ENCODE peak calls at places on chromosomes 12 and 14, in six cellular contexts. One of them, this sample, is unnamed.

GRCh38 chr14:105883066-105884005 is 357.0 kb downstream of the TMEM121 start:
- DNase-seq in PC-3: no peak
- DNase-seq in mesenchymal stem cell: no peak
- DNase-seq in GM12865: no peak
- DNase-seq in adrenal gland: no peak
- DNase-seq in psoas muscle: peak; percentile 38
- DNase-seq in this sample: no peak

GRCh38 chr12:98575013-98575412 is 18.5 kb upstream of the SLC25A3 start:
- DNase-seq in PC-3: no peak
- DNase-seq in mesenchymal stem cell: no peak
- DNase-seq in GM12865: no peak
- DNase-seq in adrenal gland: no peak
- DNase-seq in psoas muscle: no peak
- DNase-seq in this sample: no peak

GRCh38 chr12:21775130-21775920 is 819 bp upstream of the KCNJ8 start:
- DNase-seq in PC-3: no peak
- DNase-seq in mesenchymal stem cell: no peak
- DNase-seq in GM12865: no peak
- DNase-seq in adrenal gland: no peak
- DNase-seq in psoas muscle: no peak
- DNase-seq in this sample: peak; percentile 17

GRCh38 chr12:54306925-54307731 is 6.3 kb upstream of the NFE2 start:
- DNase-seq in PC-3: peak; percentile 50
- DNase-seq in mesenchymal stem cell: no peak
- DNase-seq in GM12865: no peak
- DNase-seq in adrenal gland: peak; percentile 85
- DNase-seq in psoas muscle: peak; percentile 80
- DNase-seq in this sample: peak; percentile 86

GRCh38 chr14:42806909-42807315 is 1200.2 kb downstream of the LRFN5 start:
- DNase-seq in PC-3: peak; percentile 63
- DNase-seq in mesenchymal stem cell: peak; percentile 60
- DNase-seq in GM12865: no peak
- DNase-seq in adrenal gland: no peak
- DNase-seq in psoas muscle: no peak
- DNase-seq in this sample: peak; percentile 73

GRCh38 chr14:50773632-50774541 is 57.1 kb downstream of the NIN start:
- DNase-seq in PC-3: peak; percentile 91
- DNase-seq in mesenchymal stem cell: peak; percentile 61
- DNase-seq in GM12865: no peak
- DNase-seq in adrenal gland: peak; percentile 50
- DNase-seq in psoas muscle: peak; percentile 64
- DNase-seq in this sample: peak; percentile 62

GRCh38 chr14:39203659-39204606 is 28.9 kb downstream of the PNN start:
- DNase-seq in PC-3: peak; percentile 89
- DNase-seq in mesenchymal stem cell: no peak
- DNase-seq in GM12865: no peak
- DNase-seq in adrenal gland: no peak
- DNase-seq in psoas muscle: no peak
- DNase-seq in this sample: no peak

GRCh38 chr14:58808828-58809227 is 171.1 kb downstream of the DACT1 start:
- DNase-seq in PC-3: peak; percentile 87
- DNase-seq in mesenchymal stem cell: peak; percentile 78
- DNase-seq in GM12865: no peak
- DNase-seq in adrenal gland: peak; percentile 78
- DNase-seq in psoas muscle: no peak
- DNase-seq in this sample: peak; percentile 78

GRCh38 chr12:56630180-56630632 is at the start of gene BAZ2A:
- DNase-seq in PC-3: peak; percentile 78
- DNase-seq in mesenchymal stem cell: peak; percentile 86
- DNase-seq in GM12865: peak; percentile 91
- DNase-seq in adrenal gland: peak; percentile 88
- DNase-seq in psoas muscle: peak; percentile 93
- DNase-seq in this sample: peak; percentile 78

GRCh38 chr14:105469456-105470162 is 5.0 kb upstream of the CRIP2 start:
- DNase-seq in PC-3: no peak
- DNase-seq in mesenchymal stem cell: no peak
- DNase-seq in GM12865: no peak
- DNase-seq in adrenal gland: no peak
- DNase-seq in psoas muscle: no peak
- DNase-seq in this sample: no peak

GRCh38 chr14:85248881-85249635 is 280.9 kb upstream of the FLRT2 start:
- DNase-seq in PC-3: peak; percentile 43
- DNase-seq in mesenchymal stem cell: no peak
- DNase-seq in GM12865: no peak
- DNase-seq in adrenal gland: peak; percentile 67
- DNase-seq in psoas muscle: no peak
- DNase-seq in this sample: peak; percentile 47

GRCh38 chr12:12726543-12727093 is 9.4 kb downstream of the CDKN1B start:
- DNase-seq in PC-3: peak; percentile 57
- DNase-seq in mesenchymal stem cell: peak; percentile 89
- DNase-seq in GM12865: peak; percentile 35
- DNase-seq in adrenal gland: peak; percentile 21
- DNase-seq in psoas muscle: no peak
- DNase-seq in this sample: peak; percentile 75

GRCh38 chr12:51421266-51421884 is 3.3 kb upstream of the SLC4A8 start:
- DNase-seq in PC-3: peak; percentile 84
- DNase-seq in mesenchymal stem cell: peak; percentile 65
- DNase-seq in GM12865: peak; percentile 69
- DNase-seq in adrenal gland: peak; percentile 73
- DNase-seq in psoas muscle: no peak
- DNase-seq in this sample: peak; percentile 72

GRCh38 chr14:55104051-55104954 is 24.7 kb upstream of the LGALS3 start:
- DNase-seq in PC-3: no peak
- DNase-seq in mesenchymal stem cell: no peak
- DNase-seq in GM12865: no peak
- DNase-seq in adrenal gland: no peak
- DNase-seq in psoas muscle: no peak
- DNase-seq in this sample: no peak

GRCh38 chr12:81077329-81077685 is 572 bp upstream of the ACSS3 start:
- DNase-seq in PC-3: no peak
- DNase-seq in mesenchymal stem cell: peak; percentile 24
- DNase-seq in GM12865: no peak
- DNase-seq in adrenal gland: peak; percentile 24
- DNase-seq in psoas muscle: peak; percentile 53
- DNase-seq in this sample: no peak

DNA sequence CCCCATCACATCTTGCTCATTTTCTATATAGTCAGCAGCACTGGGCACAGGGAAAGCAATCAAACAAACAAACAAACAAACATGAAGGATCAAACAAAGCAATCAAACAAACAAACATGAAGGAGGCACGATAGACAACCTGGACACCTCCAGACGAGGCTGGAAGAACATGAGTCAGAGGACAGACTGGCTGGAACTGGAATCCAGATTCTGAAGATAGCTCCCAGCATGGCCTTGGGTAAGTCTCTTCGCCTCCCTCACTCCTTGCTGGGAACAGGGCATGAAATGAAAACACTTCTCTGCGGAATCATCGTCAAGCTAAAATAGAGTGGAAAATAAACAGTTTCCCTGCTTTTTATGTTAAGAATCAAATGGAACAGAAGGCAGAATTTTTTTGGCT is 984.8 kb downstream of the VRK1 start:
- DNase-seq in PC-3: no peak
- DNase-seq in mesenchymal stem cell: no peak
- DNase-seq in GM12865: no peak
- DNase-seq in adrenal gland: no peak
- DNase-seq in psoas muscle: no peak
- DNase-seq in this sample: no peak
- H3K4me3 ChIP-seq in PC-3: no peak overlapping the region
- H3K4me3 ChIP-seq in mesenchymal stem cell: no peak overlapping the region
- H3K4me3 ChIP-seq in GM12865: no peak overlapping the region
- H3K4me3 ChIP-seq in adrenal gland: no peak overlapping the region
- H3K4me3 ChIP-seq in psoas muscle: no peak overlapping the region
- H3K4me3 ChIP-seq in this sample: no peak overlapping the region

DNA sequence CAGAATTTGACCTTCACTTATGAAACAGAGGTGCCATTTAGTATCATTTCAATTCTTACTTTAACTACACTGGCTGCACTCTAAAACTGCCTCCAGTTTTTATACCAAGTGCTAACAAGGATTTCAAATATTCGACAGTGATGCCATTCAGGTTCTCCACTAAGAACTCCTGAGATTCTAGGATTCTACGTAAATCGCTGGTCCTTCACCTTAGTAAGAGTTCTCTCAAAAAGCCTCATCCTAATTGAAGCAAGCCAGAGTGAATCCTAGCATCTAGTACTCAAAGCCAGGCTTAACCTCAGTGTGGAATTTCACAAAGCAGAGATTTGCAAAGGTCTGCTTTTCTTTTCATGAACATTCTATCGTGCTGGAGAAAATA is 3.5 kb downstream of the SLC38A2 start:
- DNase-seq in PC-3: no peak
- DNase-seq in mesenchymal stem cell: no peak
- DNase-seq in GM12865: no peak
- DNase-seq in adrenal gland: no peak
- DNase-seq in psoas muscle: no peak
- DNase-seq in this sample: no peak
- H3K4me3 ChIP-seq in PC-3: peak overlapping the region; percentile 83
- H3K4me3 ChIP-seq in mesenchymal stem cell: no peak overlapping the region
- H3K4me3 ChIP-seq in GM12865: peak overlapping the region; percentile 94
- H3K4me3 ChIP-seq in adrenal gland: no peak overlapping the region
- H3K4me3 ChIP-seq in psoas muscle: peak overlapping the region; percentile 94
- H3K4me3 ChIP-seq in this sample: peak overlapping the region; percentile 95

GRCh38 chr12:50258167-50258551 is 25.2 kb downstream of the LIMA1 start:
- DNase-seq in PC-3: no peak
- DNase-seq in mesenchymal stem cell: no peak
- DNase-seq in GM12865: no peak
- DNase-seq in adrenal gland: peak; percentile 73
- DNase-seq in psoas muscle: peak; percentile 85
- DNase-seq in this sample: no peak

GRCh38 chr12:50261654-50262053 is 21.7 kb downstream of the LIMA1 start:
- DNase-seq in PC-3: peak; percentile 52
- DNase-seq in mesenchymal stem cell: no peak
- DNase-seq in GM12865: no peak
- DNase-seq in adrenal gland: no peak
- DNase-seq in psoas muscle: no peak
- DNase-seq in this sample: no peak

GRCh38 chr12:50256761-50257160 is 26.6 kb downstream of the LIMA1 start:
- DNase-seq in PC-3: peak; percentile 53
- DNase-seq in mesenchymal stem cell: no peak
- DNase-seq in GM12865: no peak
- DNase-seq in adrenal gland: no peak
- DNase-seq in psoas muscle: no peak
- DNase-seq in this sample: no peak

GRCh38 chr12:50252977-50253376 is 30.3 kb downstream of the LIMA1 start:
- DNase-seq in PC-3: no peak
- DNase-seq in mesenchymal stem cell: no peak
- DNase-seq in GM12865: no peak
- DNase-seq in adrenal gland: no peak
- DNase-seq in psoas muscle: no peak
- DNase-seq in this sample: no peak

GRCh38 chr12:50257226-50258166 is 25.8 kb downstream of the LIMA1 start:
- DNase-seq in PC-3: peak; percentile 65
- DNase-seq in mesenchymal stem cell: peak; percentile 82
- DNase-seq in GM12865: peak; percentile 18
- DNase-seq in adrenal gland: peak; percentile 43
- DNase-seq in psoas muscle: no peak
- DNase-seq in this sample: peak; percentile 84
- H3K4me3 ChIP-seq in PC-3: no peak overlapping the region
- H3K4me3 ChIP-seq in mesenchymal stem cell: no peak overlapping the region
- H3K4me3 ChIP-seq in GM12865: no peak overlapping the region
- H3K4me3 ChIP-seq in adrenal gland: no peak overlapping the region
- H3K4me3 ChIP-seq in psoas muscle: peak overlapping the region; percentile 6
- H3K4me3 ChIP-seq in this sample: no peak overlapping the region

DNA sequence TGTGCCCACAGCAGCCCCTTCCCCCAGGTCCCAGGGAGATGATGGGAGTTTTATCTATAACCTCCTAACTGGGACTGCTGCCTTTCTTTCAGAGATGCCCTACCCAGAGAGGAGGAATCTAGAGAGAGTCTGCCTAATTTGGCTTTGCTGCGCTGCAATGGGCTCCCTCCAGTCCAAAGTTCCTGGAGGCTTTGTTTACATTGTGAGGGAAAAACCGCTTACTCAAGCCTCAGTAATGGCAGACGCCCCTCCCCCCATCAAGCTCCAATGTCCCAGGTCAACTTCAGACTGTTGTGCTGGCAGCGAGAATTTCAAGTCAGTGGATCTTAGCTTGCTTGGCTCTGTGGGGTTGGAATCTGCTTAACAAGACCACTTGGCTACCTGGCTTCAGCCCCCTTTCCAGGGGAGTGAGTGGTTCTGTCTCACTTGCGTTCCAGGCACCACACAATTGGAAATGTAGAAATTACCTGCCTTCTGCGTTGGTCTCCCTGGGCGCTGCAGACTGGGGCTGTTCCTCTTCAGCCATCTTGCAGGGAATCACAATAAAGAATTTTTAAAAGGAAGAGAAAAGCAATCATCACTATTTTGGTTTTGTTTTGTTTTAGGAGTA is 262.5 kb downstream of the FOXG1 start:
- DNase-seq in PC-3: peak; percentile 59
- DNase-seq in mesenchymal stem cell: peak; percentile 4
- DNase-seq in GM12865: no peak
- DNase-seq in adrenal gland: no peak
- DNase-seq in psoas muscle: no peak
- DNase-seq in this sample: peak; percentile 67
- H3K4me3 ChIP-seq in PC-3: no peak overlapping the region
- H3K4me3 ChIP-seq in mesenchymal stem cell: no peak overlapping the region
- H3K4me3 ChIP-seq in GM12865: no peak overlapping the region
- H3K4me3 ChIP-seq in adrenal gland: no peak overlapping the region
- H3K4me3 ChIP-seq in psoas muscle: no peak overlapping the region
- H3K4me3 ChIP-seq in this sample: no peak overlapping the region